ENCODE peak calls at places on chromosome 11, in nine cellular contexts. W is A549, I is transverse colon, H is HCT116, A is stomach, D is esophagus squamous epithelium, G is IMR-90, E is heart left ventricle, U is ovary. K is an unnamed sample.
A peak's percentile ranks its signal among the peaks of the same experiment; 100 is the strongest.

GRCh38 chr11:122869622-122870021 is 12.9 kb upstream of the JHY start:
- DNase-seq in W (no peak), I (no peak), H (no peak), A (no peak), D (no peak), G (no peak), E (no peak), U (no peak), K (no peak)

GRCh38 chr11:96306933-96307747 is 35.9 kb downstream of the MAML2 start:
- DNase-seq in W (peak; percentile 67), I (peak; percentile 90), H (peak; percentile 95), A (peak; percentile 90), D (peak; percentile 48), G (peak; percentile 99), E (peak; percentile 90), U (peak; percentile 52), K (no peak)

GRCh38 chr11:5596611-5597201 is at the start of gene TRIM6:
- DNase-seq in W (peak; percentile 58), I (peak; percentile 52), H (no peak), A (peak; percentile 35), D (no peak), G (peak; percentile 35), E (peak; percentile 55), U (peak; percentile 83), K (no peak)

GRCh38 chr11:108887436-108888238 is 222.8 kb downstream of the DDX10 start:
- DNase-seq in W (no peak), I (no peak), H (no peak), A (no peak), D (no peak), G (no peak), E (no peak), U (no peak), K (no peak)

GRCh38 chr11:405976-406795 is 8.6 kb downstream of the SIGIRR start:
- DNase-seq in W (no peak), I (no peak), H (no peak), A (no peak), D (no peak), G (no peak), E (no peak), U (peak; percentile 59), K (no peak)

GRCh38 chr11:86091566-86091965 is 22.7 kb upstream of the PICALM start:
- DNase-seq in W (no peak), I (no peak), H (no peak), A (no peak), D (no peak), G (peak; percentile 82), E (no peak), U (no peak), K (no peak)

GRCh38 chr11:86174101-86175046 is 70.2 kb upstream of the EED start:
- DNase-seq in W (no peak), I (no peak), H (no peak), A (peak; percentile 44), D (peak; percentile 25), G (peak; percentile 99), E (peak; percentile 86), U (peak; percentile 61), K (no peak)

GRCh38 chr11:1674879-1675235 is 22.1 kb upstream of the KRTAP5-6 start:
- DNase-seq in W (no peak), I (no peak), H (no peak), A (no peak), D (no peak), G (no peak), E (no peak), U (no peak), K (no peak)

GRCh38 chr11:10622108-10622507 is 53.6 kb upstream of the LYVE1 start:
- DNase-seq in W (no peak), I (no peak), H (no peak), A (no peak), D (no peak), G (no peak), E (no peak), U (no peak), K (peak; percentile 14)

GRCh38 chr11:1567052-1567720 is 4.9 kb downstream of the DUSP8 start:
- DNase-seq in W (no peak), I (no peak), H (no peak), A (no peak), D (no peak), G (no peak), E (peak; percentile 18), U (no peak), K (no peak)

GRCh38 chr11:86459002-86459385 is 84.3 kb downstream of the CCDC81 start:
- DNase-seq in W (no peak), I (no peak), H (no peak), A (no peak), D (no peak), G (peak; percentile 60), E (no peak), U (no peak), K (no peak)

GRCh38 chr11:76139317-76139716 is 67.0 kb downstream of the WNT11 start:
- DNase-seq in W (no peak), I (no peak), H (no peak), A (no peak), D (no peak), G (no peak), E (no peak), U (no peak), K (no peak)

GRCh38 chr11:101618691-101619090 is 34.9 kb upstream of the TRPC6 start:
- DNase-seq in W (no peak), I (no peak), H (no peak), A (no peak), D (no peak), G (peak; percentile 93), E (no peak), U (no peak), K (no peak)

GRCh38 chr11:85301895-85302678 is 325.1 kb downstream of the DLG2 start:
- DNase-seq in W (no peak), I (no peak), H (no peak), A (no peak), D (no peak), G (no peak), E (no peak), U (no peak), K (no peak)

GRCh38 chr11:66365711-66366619 is 5.6 kb downstream of the SLC29A2 start:
- DNase-seq in W (no peak), I (no peak), H (no peak), A (no peak), D (no peak), G (no peak), E (no peak), U (peak; percentile 35), K (no peak)
- TF ChIP-seq POLR2A in W (no peak), I (no peak), H (no peak), A (no peak), D (no peak), G (no peak), E (no peak), U (no peak), K (no peak)

GRCh38 chr11:68003846-68004550 is at the start of gene UNC93B1:
- DNase-seq in W (no peak), I (peak; percentile 93), H (peak; percentile 67), A (peak; percentile 93), D (peak; percentile 74), G (peak; percentile 76), E (peak; percentile 90), U (peak; percentile 82), K (no peak)
- H3K4me3 ChIP-seq in W (peak within 1 kb of the TSS; percentile 97), I (peak within 1 kb of the TSS; percentile 85), H (peak within 1 kb of the TSS; percentile 78), A (peak within 1 kb of the TSS; percentile 74), D (peak within 1 kb of the TSS; percentile 82), G (peak within 1 kb of the TSS; percentile 77), E (peak within 1 kb of the TSS; percentile 61), U (peak within 1 kb of the TSS; percentile 62), K (peak within 1 kb of the TSS; percentile 71)

DNA sequence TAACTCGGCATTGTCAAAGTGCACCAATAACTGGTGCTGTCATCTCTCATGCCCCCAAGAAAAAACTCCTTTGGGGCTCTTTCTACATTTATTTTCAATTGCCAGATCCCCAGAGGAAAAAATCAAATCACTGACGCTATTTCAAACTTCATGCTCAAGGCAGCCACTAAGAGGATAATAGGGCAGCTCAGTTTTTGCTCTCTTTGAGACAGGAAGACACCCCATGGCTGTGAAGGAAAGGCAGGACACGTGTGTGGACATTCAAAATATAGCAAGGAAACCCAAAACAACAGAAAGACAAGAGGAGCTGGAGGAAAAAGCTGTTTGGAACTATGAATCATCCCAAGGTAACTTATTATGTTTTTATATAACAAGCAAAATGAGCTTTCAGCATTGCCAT is 83.7 kb downstream of the SERGEF start:
- DNase-seq in W (no peak), I (no peak), H (no peak), A (no peak), D (no peak), G (no peak), E (no peak), U (no peak), K (no peak)
- TF ChIP-seq POLR2A in W (no peak), I (no peak), H (no peak), A (no peak), D (no peak), G (no peak), E (no peak), U (no peak), K (no peak)

GRCh38 chr11:61919841-61920631 is 2.7 kb upstream of the RAB3IL1 start:
- DNase-seq in W (peak; percentile 50), I (no peak), H (no peak), A (no peak), D (no peak), G (no peak), E (no peak), U (peak; percentile 48), K (peak; percentile 87)

GRCh38 chr11:61919113-61919840 is 1.9 kb upstream of the RAB3IL1 start:
- DNase-seq in W (no peak), I (no peak), H (no peak), A (no peak), D (no peak), G (no peak), E (no peak), U (peak; percentile 32), K (no peak)

GRCh38 chr11:61917357-61918109 is at the start of gene RAB3IL1:
- DNase-seq in W (peak; percentile 66), I (peak; percentile 55), H (no peak), A (peak; percentile 56), D (no peak), G (no peak), E (peak; percentile 79), U (peak; percentile 86), K (peak; percentile 92)

GRCh38 chr11:61917043-61917356 is 366 bp downstream of the RAB3IL1 start:
- DNase-seq in W (no peak), I (no peak), H (no peak), A (no peak), D (no peak), G (no peak), E (no peak), U (no peak), K (no peak)

DNA sequence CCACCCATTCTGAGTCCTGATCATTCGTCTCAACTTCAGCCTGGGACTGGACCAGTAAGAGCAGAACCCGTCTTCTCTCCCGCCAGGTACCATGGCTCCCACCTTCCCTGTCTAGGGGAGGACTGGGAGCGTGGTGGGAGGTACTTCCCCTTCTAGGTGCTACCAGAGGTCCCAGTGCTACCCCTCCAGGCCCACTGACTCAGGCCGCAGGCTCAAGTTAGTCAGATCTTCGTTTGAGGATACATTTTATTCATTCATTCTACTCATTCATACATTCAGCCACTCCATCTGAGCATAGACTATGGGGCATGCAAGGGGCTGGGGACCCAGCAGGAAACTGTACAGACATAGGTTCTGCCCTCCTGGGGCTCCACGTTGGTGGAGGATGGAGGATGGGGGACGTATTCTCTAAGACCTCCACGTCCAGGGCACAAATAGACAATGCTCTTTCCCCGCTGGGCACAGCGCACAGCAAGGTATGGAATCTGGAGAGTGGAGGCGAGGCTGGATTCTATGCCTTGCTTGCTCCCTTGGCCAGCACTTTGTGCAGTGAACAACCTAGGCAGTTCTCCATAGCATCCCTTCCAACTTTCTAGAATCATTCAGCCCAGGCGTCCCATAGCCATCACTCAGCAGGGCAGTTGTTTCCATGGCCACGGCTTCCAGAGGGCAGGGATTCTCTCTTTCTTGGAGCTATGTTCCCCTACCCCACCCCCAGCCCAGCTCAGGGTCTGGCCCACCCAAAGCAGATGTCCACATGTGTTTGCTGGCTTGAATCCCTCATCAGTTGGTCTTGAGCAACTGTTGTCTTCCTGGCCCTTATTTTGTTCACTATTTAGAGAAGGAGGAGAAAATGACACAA is 1.1 kb upstream of the RAB3IL1 start:
- DNase-seq in W (no peak), I (no peak), H (no peak), A (no peak), D (no peak), G (no peak), E (no peak), U (peak; percentile 38), K (no peak)
- H3K4me3 ChIP-seq in W (no peak overlapping the region), I (no peak overlapping the region), H (peak overlapping the region; percentile 64), A (peak overlapping the region; percentile 64), D (peak overlapping the region; percentile 67), G (no peak overlapping the region), E (peak overlapping the region; percentile 73), U (no peak overlapping the region), K (peak overlapping the region; percentile 62)